ENCODE peak calls at places on chromosome 15, in four cellular contexts. L is HL-60, A is suprapubic skin, M is breast epithelium. S is an unnamed sample.

GRCh38 chr15:90718232-90718631 is 1.1 kb downstream of the BLM start:
- DNase-seq in M (no peak), A (no peak), L (no peak), S (no peak)

GRCh38 chr15:77696006-77696631 is 63.4 kb upstream of the LINGO1 start:
- DNase-seq in M (no peak), L (no peak), A (no peak), S (no peak)

GRCh38 chr15:55916666-55917409 is 76.6 kb downstream of the NEDD4 start:
- DNase-seq in M (no peak), L (no peak), A (no peak), S (no peak)

GRCh38 chr15:72968531-72968922 is 83.7 kb upstream of the NEO1 start:
- DNase-seq in L (no peak), A (no peak), M (no peak), S (no peak)

GRCh38 chr15:82132742-82133141 is 86.9 kb upstream of the MEX3B start:
- DNase-seq in L (no peak), A (no peak), M (no peak), S (no peak)

GRCh38 chr15:74172751-74173544 is 562 bp upstream of the ISLR start:
- DNase-seq in A (peak), M (peak), L (no peak), S (peak)

GRCh38 chr15:32682569-32682968 is 35.2 kb upstream of the GREM1 start:
- DNase-seq in A (no peak), L (no peak), M (no peak), S (no peak)

GRCh38 chr15:58705105-58705504 is 44.4 kb downstream of the ADAM10 start:
- DNase-seq in L (no peak), A (no peak), M (no peak), S (no peak)

GRCh38 chr15:66650433-66650832 is 51.6 kb upstream of the SMAD6 start:
- DNase-seq in L (no peak), M (no peak), A (no peak), S (no peak)

GRCh38 chr15:66472176-66472999 is 25.2 kb downstream of the SNAPC5 start:
- DNase-seq in M (no peak), L (no peak), A (no peak), S (no peak)

GRCh38 chr15:63395730-63396545 is 14.3 kb upstream of the CA12 start:
- DNase-seq in M (no peak), A (no peak), L (no peak), S (no peak)

GRCh38 chr15:68843425-68844311 is 23.0 kb upstream of the ANP32A start:
- DNase-seq in A (no peak), L (no peak), M (no peak), S (peak)

GRCh38 chr15:61232266-61232665 is 3.2 kb upstream of the RORA start:
- DNase-seq in M (no peak), A (no peak), L (no peak), S (no peak)

GRCh38 chr15:52483712-52484111 is 45.0 kb downstream of the MYO5A start:
- DNase-seq in L (peak), M (no peak), A (no peak), S (no peak)

GRCh38 chr15:38112406-38112805 is 140.2 kb upstream of the SPRED1 start:
- DNase-seq in A (no peak), M (no peak), L (no peak), S (no peak)

DNA sequence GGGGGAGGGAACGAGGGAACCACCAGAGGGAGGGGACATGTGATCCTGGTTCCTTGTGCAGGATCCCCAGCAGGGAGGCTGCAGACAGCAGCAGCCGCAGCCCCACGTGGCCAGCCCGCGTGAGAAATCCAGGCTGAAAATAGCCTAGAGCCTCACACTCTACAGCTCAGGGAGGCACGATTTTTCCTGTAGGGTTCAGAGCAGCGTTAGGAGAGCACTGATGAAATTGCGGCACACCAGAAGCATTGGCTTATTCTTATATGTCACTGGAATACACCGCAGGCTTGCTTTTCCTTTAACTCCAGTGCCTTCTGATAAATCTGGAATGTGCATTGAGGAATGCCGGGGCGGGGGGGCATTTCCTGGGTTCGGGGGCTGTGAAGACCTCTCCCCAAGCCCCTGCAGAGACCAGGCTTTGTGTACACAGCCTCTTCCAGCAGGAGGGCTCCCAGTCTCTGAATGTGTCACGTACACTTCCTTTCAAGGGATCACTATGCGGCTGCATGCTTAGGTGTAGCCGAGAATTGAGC is 193.0 kb downstream of the ATP10A start:
- DNase-seq in L (no peak), M (no peak), A (no peak), S (no peak)
- H3K4me3 ChIP-seq in L (no peak), M (peak), A (no peak), S (no peak)

GRCh38 chr15:96330450-96331140 is at the start of gene NR2F2:
- DNase-seq in M (peak), L (peak), A (peak), S (peak)
- TF ChIP-seq POLR2AphosphoS5 in M (peak), L (peak), A (no peak), S (peak)

GRCh38 chr15:75925440-75925839 is 21.8 kb downstream of the FBXO22 start:
- DNase-seq in M (no peak), L (no peak), A (no peak), S (no peak)

GRCh38 chr15:75929799-75930565 is 26.3 kb downstream of the FBXO22 start:
- DNase-seq in L (no peak), M (no peak), A (no peak), S (no peak)

GRCh38 chr15:75927601-75928000 is 23.9 kb downstream of the FBXO22 start:
- DNase-seq in A (no peak), M (no peak), L (no peak), S (no peak)

GRCh38 chr15:75930866-75931265 is 27.2 kb downstream of the FBXO22 start:
- DNase-seq in A (no peak), M (no peak), L (no peak), S (no peak)

GRCh38 chr15:75928680-75929608 is 25.3 kb downstream of the FBXO22 start:
- DNase-seq in M (no peak), A (no peak), L (no peak), S (no peak)
- TF ChIP-seq CTCF in M (no peak), A (no peak), L (no peak), S (no peak)

GRCh38 chr15:41883484-41883825 is 10.4 kb downstream of the SPTBN5 start:
- DNase-seq in L (no peak), A (no peak), M (no peak), S (no peak)

GRCh38 chr15:41884458-41884857 is 9.4 kb downstream of the SPTBN5 start:
- DNase-seq in M (no peak), A (no peak), L (no peak), S (no peak)

GRCh38 chr15:41881550-41881924 is 12.3 kb downstream of the SPTBN5 start:
- DNase-seq in L (no peak), A (no peak), M (no peak), S (no peak)

GRCh38 chr15:41881925-41882688 is 11.7 kb downstream of the SPTBN5 start:
- DNase-seq in A (no peak), M (no peak), L (no peak), S (no peak)

GRCh38 chr15:41882689-41883483 is 11.0 kb downstream of the SPTBN5 start:
- DNase-seq in A (no peak), M (no peak), L (peak), S (no peak)
- H3K4me3 ChIP-seq in A (peak), M (peak), L (no peak), S (no peak)

DNA sequence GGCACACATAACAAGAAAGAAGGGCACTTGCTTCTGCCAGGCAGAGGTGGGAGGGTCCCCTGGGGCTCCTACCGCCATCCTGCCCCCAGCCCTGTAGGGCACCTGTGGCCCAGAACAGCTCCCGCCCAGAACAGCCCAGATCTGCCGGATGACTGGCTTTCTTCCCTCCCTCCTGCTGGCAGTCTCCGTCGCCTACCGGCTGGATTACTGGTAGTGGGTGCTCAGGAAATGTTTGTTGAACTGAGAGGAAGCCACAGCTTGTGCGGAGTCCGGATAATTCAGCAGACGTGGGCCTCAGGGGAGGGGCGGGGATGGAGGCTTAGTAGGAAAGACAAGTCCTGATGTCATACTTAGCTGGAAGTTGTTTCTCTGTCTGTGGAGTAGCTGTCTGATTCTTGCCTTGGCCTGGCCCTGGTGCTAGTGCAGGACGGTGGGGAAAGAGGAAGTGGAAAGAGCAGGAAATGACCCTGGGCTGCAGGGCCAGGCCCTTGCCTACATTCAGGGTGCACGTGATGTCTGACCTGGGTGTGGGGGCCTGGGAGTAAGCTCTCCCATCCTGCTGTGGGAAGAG is 6.7 kb downstream of the CCDC9B start:
- DNase-seq in M (peak), A (no peak), L (peak), S (peak)
- TF ChIP-seq POLR2AphosphoS5 in M (no peak), A (no peak), L (peak), S (peak)

GRCh38 chr15:75368689-75369239 is 357 bp upstream of the MAN2C1 start:
- DNase-seq in M (no peak), A (no peak), L (no peak), S (no peak)

GRCh38 chr15:75367406-75367912 is 948 bp downstream of the MAN2C1 start:
- DNase-seq in L (no peak), A (no peak), M (no peak), S (no peak)

GRCh38 chr15:75369897-75370581 is 1.6 kb upstream of the MAN2C1 start:
- DNase-seq in L (no peak), M (no peak), A (no peak), S (no peak)

GRCh38 chr15:75366163-75366562 is 2.2 kb downstream of the MAN2C1 start:
- DNase-seq in L (no peak), A (no peak), M (no peak), S (no peak)

DNA sequence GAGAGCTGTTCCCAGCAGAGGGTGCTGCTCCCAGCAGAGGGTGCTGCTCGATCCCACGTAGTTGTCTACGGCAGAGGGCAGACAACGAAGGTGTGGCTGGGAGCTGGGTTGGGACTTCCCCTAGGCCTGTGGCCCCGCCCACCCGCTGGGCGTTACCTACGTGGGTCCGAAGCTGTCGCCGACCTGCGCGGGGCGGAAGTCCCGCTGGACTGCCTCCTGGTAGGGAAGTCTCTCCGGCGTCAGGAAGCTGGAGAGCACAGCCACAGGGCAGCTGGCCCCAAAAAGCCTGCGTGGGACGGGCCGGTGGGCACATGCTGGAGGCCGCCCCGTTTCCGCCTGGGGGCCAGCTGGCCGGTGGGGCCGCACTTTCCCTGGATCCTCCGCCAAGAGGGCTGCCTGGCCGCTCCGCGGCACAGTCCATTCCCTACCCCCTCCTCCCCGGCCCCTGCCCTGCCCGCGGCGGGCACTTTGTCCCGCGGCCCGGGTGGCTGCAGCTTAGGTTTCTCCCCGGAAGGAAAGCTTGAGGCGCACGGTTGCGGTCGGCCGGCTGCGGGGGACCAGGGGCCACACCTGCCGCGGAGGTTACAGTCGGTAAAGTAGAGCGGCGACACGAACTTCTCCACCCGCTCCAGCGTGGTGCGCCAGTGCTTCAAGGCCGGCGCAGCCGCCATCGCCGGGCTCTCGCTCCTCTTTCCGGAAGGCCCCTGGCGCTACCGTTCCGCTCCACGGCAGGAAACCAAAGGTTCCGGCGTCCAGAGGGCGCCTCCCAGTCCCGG is at the start of gene MAN2C1:
- DNase-seq in L (peak), M (peak), A (peak), S (peak)
- TF ChIP-seq CTCF in L (peak), M (peak), A (peak), S (peak)